ENCODE peak calls at places on chromosome 10, in eight cellular contexts. C is lower leg skin, J is cardiac muscle cell, Y is psoas muscle, R is ovary, I is DND-41, B is fibroblast of the aortic adventitia, D is coronary artery. W is an unnamed sample.

GRCh38 chr10:20877986-20878979 is 18.8 kb downstream of the NEBL start:
- DNase-seq in Y (no peak), R (no peak), D (no peak), B (no peak), I (no peak), C (no peak), J (peak; percentile 27), W (no peak)

GRCh38 chr10:124996127-124996853 is 54.4 kb downstream of the ZRANB1 start:
- DNase-seq in B (no peak), Y (no peak), I (no peak), C (peak; percentile 14), D (no peak), R (no peak), J (no peak), W (peak; percentile 47)

GRCh38 chr10:32317795-32318194 is 29.2 kb downstream of the EPC1 start:
- DNase-seq in I (no peak), Y (no peak), B (no peak), D (no peak), J (no peak), R (no peak), C (no peak), W (no peak)

GRCh38 chr10:11782793-11783557 is 40.2 kb upstream of the PROSER2 start:
- DNase-seq in J (peak; percentile 71), I (no peak), C (no peak), Y (no peak), D (no peak), R (no peak), B (peak; percentile 74), W (no peak)

GRCh38 chr10:104329754-104330153 is 8.5 kb downstream of the ITPRIP start:
- DNase-seq in J (peak; percentile 69), D (no peak), Y (peak; percentile 45), C (no peak), R (peak; percentile 25), B (peak; percentile 92), I (no peak), W (no peak)

GRCh38 chr10:119531067-119531466 is 11.5 kb downstream of the RGS10 start:
- DNase-seq in I (no peak), C (no peak), R (no peak), D (no peak), Y (no peak), J (no peak), B (peak; percentile 61), W (no peak)

GRCh38 chr10:118017850-118018249 is 28.9 kb downstream of the RAB11FIP2 start:
- DNase-seq in C (no peak), D (no peak), I (no peak), R (no peak), Y (no peak), J (no peak), B (no peak), W (no peak)

GRCh38 chr10:119174109-119174508 is 4.5 kb downstream of the PRDX3 start:
- DNase-seq in D (no peak), C (no peak), J (no peak), R (no peak), B (no peak), Y (no peak), I (no peak), W (no peak)

GRCh38 chr10:73803680-73804286 is 7.6 kb downstream of the NDST2 start:
- DNase-seq in I (no peak), C (no peak), R (no peak), D (no peak), B (no peak), J (no peak), Y (no peak), W (no peak)

GRCh38 chr10:59578741-59579140 is 130.9 kb downstream of the SLC16A9 start:
- DNase-seq in D (no peak), B (no peak), Y (no peak), I (no peak), R (no peak), C (no peak), J (no peak), W (no peak)

GRCh38 chr10:94320285-94320914 is 42.3 kb downstream of the NOC3L start:
- DNase-seq in B (peak; percentile 72), C (peak; percentile 58), R (peak; percentile 76), D (no peak), J (peak; percentile 70), I (peak; percentile 60), Y (peak; percentile 57), W (no peak)

GRCh38 chr10:32995751-32996150 is 37.7 kb upstream of the ITGB1 start:
- DNase-seq in R (no peak), I (no peak), Y (no peak), B (no peak), J (no peak), C (no peak), D (no peak), W (no peak)

GRCh38 chr10:5775705-5776104 is 37.5 kb downstream of the GDI2 start:
- DNase-seq in R (no peak), Y (peak; percentile 26), C (no peak), I (peak; percentile 63), D (no peak), B (no peak), J (no peak), W (no peak)

GRCh38 chr10:126186746-126187145 is 201.5 kb downstream of the ADAM12 start:
- DNase-seq in I (no peak), B (no peak), R (no peak), J (no peak), D (no peak), Y (no peak), C (no peak), W (no peak)

GRCh38 chr10:119834188-119834587 is 38.5 kb downstream of the MCMBP start:
- DNase-seq in Y (no peak), R (no peak), D (no peak), I (no peak), J (no peak), B (no peak), C (no peak), W (no peak)

GRCh38 chr10:77175631-77176222 is 461.9 kb downstream of the KCNMA1 start:
- DNase-seq in Y (no peak), C (no peak), I (no peak), R (no peak), J (no peak), B (no peak), D (no peak), W (no peak)

GRCh38 chr10:3622427-3622826 is 162.6 kb downstream of the KLF6 start:
- DNase-seq in D (no peak), Y (no peak), I (no peak), B (no peak), R (no peak), C (no peak), J (no peak), W (no peak)

GRCh38 chr10:119642556-119643111 is 8.5 kb upstream of the BAG3 start:
- DNase-seq in D (no peak), I (no peak), R (no peak), J (no peak), B (no peak), C (no peak), Y (no peak), W (no peak)

GRCh38 chr10:111209666-111210065 is 132.8 kb downstream of the ADRA2A start:
- DNase-seq in B (no peak), D (no peak), C (no peak), J (no peak), Y (no peak), I (no peak), R (no peak), W (no peak)

GRCh38 chr10:102299873-102300272 is 54.5 kb downstream of the GBF1 start:
- DNase-seq in R (no peak), J (peak; percentile 58), B (peak; percentile 79), I (no peak), C (no peak), Y (no peak), D (no peak), W (no peak)

GRCh38 chr10:62681211-62681940 is 123.1 kb upstream of the ADO start:
- DNase-seq in R (no peak), Y (no peak), D (no peak), B (no peak), I (peak; percentile 65), C (no peak), J (peak; percentile 10), W (no peak)

GRCh38 chr10:118800920-118801319 is 46.1 kb upstream of the CACUL1 start:
- DNase-seq in C (peak; percentile 27), J (peak; percentile 19), D (peak; percentile 41), Y (no peak), B (no peak), R (no peak), I (peak; percentile 31), W (no peak)

GRCh38 chr10:35129185-35129674 is 2.6 kb downstream of the CREM start:
- DNase-seq in R (no peak), I (no peak), D (no peak), Y (no peak), C (no peak), J (no peak), B (no peak), W (no peak)

GRCh38 chr10:13222566-13222965 is 11.6 kb downstream of the UCMA start:
- DNase-seq in D (no peak), Y (no peak), I (no peak), B (no peak), C (no peak), J (no peak), R (no peak), W (no peak)
- TF ChIP-seq CTCF in D (no peak), Y (no peak), I (no peak), B (no peak), C (no peak), J (no peak), R (no peak), W (no peak)

GRCh38 chr10:64271983-64272382 is 750.8 kb downstream of the REEP3 start:
- DNase-seq in C (no peak), I (no peak), D (no peak), Y (no peak), R (no peak), B (no peak), J (no peak), W (no peak)
- TF ChIP-seq CTCF in C (no peak), I (no peak), D (no peak), Y (no peak), R (no peak), B (no peak), J (no peak), W (peak; percentile 51)

DNA sequence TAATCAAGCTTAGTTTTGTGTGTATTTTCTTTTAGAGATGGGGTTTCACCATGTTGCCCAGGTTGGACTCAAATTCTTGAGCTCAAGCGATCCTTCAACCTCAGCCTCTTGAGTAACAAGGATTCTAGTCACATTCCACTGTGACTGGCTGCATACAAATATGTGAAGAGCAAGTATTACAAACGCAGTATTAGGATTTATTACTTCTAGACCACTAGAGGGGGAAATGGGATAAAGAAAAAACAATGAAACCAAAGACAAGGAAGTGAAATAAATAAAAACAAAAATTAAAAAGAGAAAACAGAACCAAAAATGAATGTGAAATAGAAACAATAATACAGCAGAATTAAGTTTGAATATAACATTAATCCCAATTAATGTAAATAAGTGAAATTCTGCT is 308.7 kb downstream of the ANKRD30A start:
- DNase-seq in D (no peak), J (no peak), R (no peak), B (peak; percentile 1), I (no peak), C (no peak), Y (no peak), W (no peak)
- TF ChIP-seq CTCF in D (no peak), J (no peak), R (no peak), B (no peak), I (peak; percentile 31), C (no peak), Y (peak; percentile 25), W (no peak)

DNA sequence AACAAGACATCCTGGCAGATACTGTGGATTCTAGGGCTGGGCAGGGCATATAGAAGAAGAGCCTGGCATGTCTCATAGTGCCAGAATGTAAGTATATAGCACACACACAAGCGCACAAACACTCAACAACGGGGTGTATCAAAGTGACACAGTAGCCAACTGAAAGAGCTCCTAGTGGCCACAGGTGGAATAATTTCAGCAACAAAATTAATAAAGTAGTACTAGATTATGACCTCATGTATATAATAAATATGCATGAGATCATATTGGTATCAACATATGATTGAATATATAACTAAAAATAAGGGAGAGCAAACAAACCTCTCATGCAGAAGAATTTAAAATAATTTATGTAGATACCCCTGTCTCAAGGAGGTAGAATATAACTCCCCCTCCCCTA is 72.4 kb upstream of the CXCL12 start:
- DNase-seq in D (no peak), Y (no peak), B (no peak), J (no peak), C (no peak), R (no peak), I (no peak), W (no peak)
- TF ChIP-seq CTCF in D (no peak), Y (no peak), B (no peak), J (peak; percentile 24), C (no peak), R (no peak), I (no peak), W (peak; percentile 51)